ENCODE peak calls at places on chromosomes 2 and 18, in seven cellular contexts. Q is amniotic stem cell, C is left cardiac atrium, T is AG20443, O is NCI-H82, X is NCI-H2029 treated with DMSO at 0.1 percent for 48 hours, P is left ventricle myocardium superior. K is an unnamed sample.

GRCh38 chr2:64019975-64020281 is 700 bp upstream of the VPS54 start:
- DNase-seq in C (no peak), Q (no peak), T (no peak), O (no peak), P (no peak), X (no peak), K (no peak)

GRCh38 chr2:43075054-43075593 is 151.3 kb downstream of the ZFP36L2 start:
- DNase-seq in Q (peak; percentile 90), P (peak; percentile 86), O (no peak), C (peak; percentile 87), X (peak; percentile 64), T (peak; percentile 87), K (peak; percentile 86)

GRCh38 chr2:224584768-224585204 is 377 bp downstream of the CUL3 start:
- DNase-seq in X (no peak), T (peak; percentile 55), Q (no peak), C (peak; percentile 62), P (peak; percentile 73), O (peak; percentile 54), K (no peak)

GRCh38 chr2:46749042-46749461 is 166.6 kb downstream of the MCFD2 start:
- DNase-seq in C (no peak), Q (peak; percentile 8), O (peak; percentile 22), T (peak; percentile 33), P (no peak), X (no peak), K (peak; percentile 39)

GRCh38 chr2:212686285-212686895 is 147.8 kb upstream of the ERBB4 start:
- DNase-seq in O (peak; percentile 82), Q (peak; percentile 19), C (peak; percentile 37), T (peak; percentile 64), P (peak; percentile 58), X (no peak), K (peak; percentile 41)

GRCh38 chr2:8115451-8115850 is 566.4 kb upstream of the ID2 start:
- DNase-seq in T (no peak), Q (no peak), X (no peak), C (no peak), P (no peak), O (no peak), K (no peak)

GRCh38 chr2:80328033-80328635 is 23.6 kb upstream of the LRRTM1 start:
- DNase-seq in T (no peak), P (no peak), X (no peak), O (peak; percentile 55), C (no peak), Q (no peak), K (no peak)

GRCh38 chr18:11110509-11110908 is 38.9 kb downstream of the PIEZO2 start:
- DNase-seq in C (no peak), X (no peak), O (no peak), T (no peak), Q (no peak), P (no peak), K (no peak)

K was measured in HTR-8/SVneo.